ENCODE peak calls at places on chromosomes 4 and X, in five cellular contexts. I, G, R, Z and E are unnamed samples.

GRCh38 chrX:20454117-20454516 is 187.4 kb upstream of the RPS6KA3 start:
- DNase-seq in I (no peak), G (no peak), R (no peak), Z (no peak), E (no peak)

GRCh38 chr4:6894086-6894478 is 15.5 kb upstream of the TBC1D14 start:
- DNase-seq in I (no peak), G (no peak), R (no peak), Z (no peak), E (no peak)

GRCh38 chrX:150766351-150767044 is 73.3 kb downstream of the MTMR1 start:
- DNase-seq in I (no peak), G (no peak), R (no peak), Z (peak), E (peak)

GRCh38 chr4:36399762-36400353 is 118.4 kb downstream of the DTHD1 start:
- DNase-seq in I (peak), G (no peak), R (peak), Z (peak), E (peak)

GRCh38 chr4:148515248-148515647 is 73.0 kb upstream of the NR3C2 start:
- DNase-seq in I (no peak), G (no peak), R (no peak), Z (no peak), E (no peak)

GRCh38 chr4:147570616-147571015 is 46.6 kb upstream of the TMEM184C start:
- DNase-seq in I (no peak), G (no peak), R (no peak), Z (no peak), E (no peak)

GRCh38 chr4:82388405-82388804 is 14.6 kb upstream of the HNRNPD start:
- DNase-seq in I (no peak), G (no peak), R (no peak), Z (no peak), E (no peak)

GRCh38 chrX:18886005-18886343 is 97.9 kb downstream of the PHKA2 start:
- DNase-seq in I (no peak), G (no peak), R (no peak), Z (no peak), E (no peak)

GRCh38 chrX:136586386-136586785 is 54.4 kb downstream of the VGLL1 start:
- DNase-seq in I (no peak), G (no peak), R (no peak), Z (no peak), E (no peak)

GRCh38 chr4:98996056-98996941 is 778 bp downstream of the METAP1 start:
- DNase-seq in I (no peak), G (no peak), R (no peak), Z (peak), E (peak)

GRCh38 chrX:150982235-150982785 is 825 bp upstream of the HMGB3 start:
- DNase-seq in I (no peak), G (no peak), R (no peak), Z (no peak), E (peak)

GRCh38 chr4:87559090-87559837 is 30.1 kb upstream of the SPARCL1 start:
- DNase-seq in I (peak), G (peak), R (peak), Z (peak), E (peak)

GRCh38 chr4:128600410-128600809 is 209.1 kb upstream of the JADE1 start:
- DNase-seq in I (no peak), G (peak), R (no peak), Z (no peak), E (no peak)

GRCh38 chr4:1547863-1548637 is 136.1 kb downstream of the FAM53A start:
- DNase-seq in I (no peak), G (no peak), R (no peak), Z (no peak), E (peak)

GRCh38 chr4:177737387-177737965 is 295.2 kb upstream of the AGA start:
- DNase-seq in I (no peak), G (no peak), R (no peak), Z (no peak), E (no peak)

GRCh38 chr4:78297075-78297815 is 240.1 kb downstream of the FRAS1 start:
- DNase-seq in I (no peak), G (no peak), R (peak), Z (no peak), E (no peak)

GRCh38 chr4:102326951-102327350 is 18.3 kb downstream of the SLC39A8 start:
- DNase-seq in I (no peak), G (no peak), R (no peak), Z (no peak), E (no peak)

GRCh38 chrX:40068048-40068447 is 29.7 kb downstream of the BCOR start:
- DNase-seq in I (no peak), G (no peak), R (no peak), Z (no peak), E (no peak)

GRCh38 chr4:122423246-122423645 is 33.3 kb downstream of the IL2 start:
- DNase-seq in I (no peak), G (no peak), R (no peak), Z (no peak), E (no peak)

GRCh38 chr4:83358410-83358809 is 23.8 kb upstream of the HPSE start:
- DNase-seq in I (no peak), G (no peak), R (no peak), Z (no peak), E (no peak)

GRCh38 chr4:55840956-55841355 is 12.5 kb upstream of the EXOC1 start:
- DNase-seq in I (no peak), G (no peak), R (no peak), Z (no peak), E (no peak)

GRCh38 chr4:52661966-52662705 is 3.0 kb upstream of the USP46 start:
- DNase-seq in I (no peak), G (no peak), R (no peak), Z (no peak), E (no peak)

GRCh38 chr4:54589586-54589985 is 68.2 kb upstream of the KIT start:
- DNase-seq in I (no peak), G (no peak), R (no peak), Z (no peak), E (no peak)

GRCh38 chr4:54587107-54587506 is 70.7 kb upstream of the KIT start:
- DNase-seq in I (no peak), G (no peak), R (no peak), Z (no peak), E (no peak)

GRCh38 chr4:54587516-54587915 is 70.2 kb upstream of the KIT start:
- DNase-seq in I (no peak), G (no peak), R (no peak), Z (no peak), E (no peak)

GRCh38 chr4:54586343-54586953 is 71.3 kb upstream of the KIT start:
- DNase-seq in I (no peak), G (no peak), R (no peak), Z (peak), E (no peak)

GRCh38 chr4:54588404-54588803 is 69.4 kb upstream of the KIT start:
- DNase-seq in I (no peak), G (no peak), R (no peak), Z (peak), E (no peak)
- TF ChIP-seq CREB1 in I (no peak), G (no peak), R (no peak), Z (no peak), E (no peak)

DNA sequence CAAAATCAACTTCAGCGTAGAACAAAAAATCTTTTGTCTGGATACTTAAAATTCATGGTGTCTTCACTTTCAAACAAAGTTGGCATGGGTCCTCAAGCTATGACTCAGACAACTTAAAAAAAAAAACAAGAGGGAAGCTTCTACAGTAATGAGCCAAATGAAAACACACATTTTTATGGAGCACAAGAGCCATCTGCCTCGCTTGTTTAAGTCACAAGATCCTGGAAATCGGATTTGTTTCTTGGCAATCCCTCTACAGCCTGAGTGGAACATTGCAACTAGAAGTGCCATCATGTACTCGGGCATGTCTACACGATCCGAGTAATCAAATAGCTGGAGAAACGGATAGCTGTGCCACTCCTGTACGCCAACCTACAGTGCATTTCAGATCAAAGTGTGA is 22.6 kb downstream of the LAMP2 start:
- DNase-seq in I (no peak), G (no peak), R (no peak), Z (no peak), E (no peak)
- TF ChIP-seq CREB1 in I (no peak), G (no peak), R (no peak), Z (no peak), E (no peak)

GRCh38 chrX:53716328-53717088 is 30.0 kb upstream of the HUWE1 start:
- DNase-seq in I (no peak), G (no peak), R (peak), Z (no peak), E (no peak)

GRCh38 chrX:53713987-53714579 is 27.6 kb upstream of the HUWE1 start:
- DNase-seq in I (no peak), G (no peak), R (peak), Z (no peak), E (no peak)

GRCh38 chrX:53717205-53717604 is 30.7 kb upstream of the HUWE1 start:
- DNase-seq in I (no peak), G (no peak), R (peak), Z (no peak), E (no peak)

GRCh38 chrX:53715336-53715924 is 28.9 kb upstream of the HUWE1 start:
- DNase-seq in I (no peak), G (no peak), R (no peak), Z (no peak), E (no peak)

GRCh38 chrX:53714580-53715335 is 28.2 kb upstream of the HUWE1 start:
- DNase-seq in I (peak), G (no peak), R (peak), Z (peak), E (peak)
- TF ChIP-seq CREB1 in I (no peak), G (no peak), R (peak), Z (no peak), E (no peak)

GRCh38 chr4:48138511-48138910 is 4.5 kb upstream of the TXK start:
- DNase-seq in I (no peak), G (no peak), R (no peak), Z (no peak), E (no peak)

GRCh38 chr4:48139688-48140087 is 5.6 kb upstream of the TXK start:
- DNase-seq in I (no peak), G (no peak), R (no peak), Z (no peak), E (no peak)

GRCh38 chr4:48141048-48141447 is 7.0 kb upstream of the TXK start:
- DNase-seq in I (no peak), G (no peak), R (no peak), Z (peak), E (peak)

GRCh38 chr4:48137766-48138349 is 3.8 kb upstream of the TXK start:
- DNase-seq in I (no peak), G (no peak), R (no peak), Z (no peak), E (no peak)

DNA sequence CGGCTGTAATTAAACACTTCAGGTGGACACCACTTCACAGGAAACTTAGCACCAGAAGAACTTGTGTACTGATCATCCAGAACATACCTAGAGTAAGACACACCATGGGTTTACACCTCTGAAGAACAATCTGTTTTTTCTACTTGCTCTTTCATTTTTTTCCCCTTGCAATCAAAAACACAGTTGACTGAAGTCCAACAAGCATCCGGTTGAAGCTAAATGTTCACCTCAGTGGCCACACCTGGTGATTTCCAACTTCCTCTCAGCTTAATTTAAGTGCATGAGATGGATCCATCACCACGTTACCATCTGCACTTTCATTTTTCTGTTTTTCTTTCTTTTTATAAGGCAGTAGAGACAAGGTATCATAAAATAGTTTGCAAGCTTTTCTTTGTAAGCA is 4.9 kb upstream of the TXK start:
- DNase-seq in I (no peak), G (no peak), R (peak), Z (no peak), E (no peak)
- TF ChIP-seq CREB1 in I (no peak), G (no peak), R (no peak), Z (no peak), E (no peak)

DNA sequence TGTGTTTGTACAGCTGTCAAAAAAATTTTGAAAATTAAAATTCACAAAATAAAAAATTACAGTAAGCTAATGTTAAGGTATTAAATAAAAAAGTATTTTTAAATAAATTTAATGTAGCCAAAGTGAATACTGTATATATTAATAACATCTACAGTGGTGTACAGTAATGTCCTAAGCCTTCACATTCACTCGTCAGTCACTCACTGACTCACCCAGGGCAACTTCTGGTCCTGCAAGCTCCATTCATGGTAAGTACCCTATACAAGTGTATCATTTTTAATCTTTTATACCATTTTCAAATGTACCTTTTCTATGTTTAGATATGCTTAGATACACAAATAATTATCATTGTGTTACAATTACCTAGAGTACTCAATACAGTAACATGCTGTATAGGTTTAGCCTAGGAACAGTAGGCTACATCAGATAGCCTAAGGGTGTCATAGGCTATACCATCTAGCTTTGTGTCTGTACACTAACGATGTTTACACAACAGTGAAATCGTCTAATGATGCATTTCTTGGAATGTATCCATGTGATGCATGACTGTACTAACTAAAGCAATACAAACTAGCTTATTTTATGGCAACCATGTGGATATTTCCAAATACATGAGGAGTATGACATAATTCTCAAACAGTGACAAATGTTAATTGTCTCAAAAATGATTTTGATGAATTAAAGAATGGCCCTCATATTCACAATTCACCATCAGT is 13.7 kb downstream of the DDX60 start:
- DNase-seq in I (no peak), G (no peak), R (no peak), Z (no peak), E (no peak)
- TF ChIP-seq CREB1 in I (no peak), G (no peak), R (no peak), Z (no peak), E (no peak)

GRCh38 chr4:168028970-168029610 is 63.2 kb upstream of the ANXA10 start:
- DNase-seq in I (no peak), G (no peak), R (no peak), Z (no peak), E (no peak)
- TF ChIP-seq CREB1 in I (no peak), G (no peak), R (no peak), Z (no peak), E (no peak)

DNA sequence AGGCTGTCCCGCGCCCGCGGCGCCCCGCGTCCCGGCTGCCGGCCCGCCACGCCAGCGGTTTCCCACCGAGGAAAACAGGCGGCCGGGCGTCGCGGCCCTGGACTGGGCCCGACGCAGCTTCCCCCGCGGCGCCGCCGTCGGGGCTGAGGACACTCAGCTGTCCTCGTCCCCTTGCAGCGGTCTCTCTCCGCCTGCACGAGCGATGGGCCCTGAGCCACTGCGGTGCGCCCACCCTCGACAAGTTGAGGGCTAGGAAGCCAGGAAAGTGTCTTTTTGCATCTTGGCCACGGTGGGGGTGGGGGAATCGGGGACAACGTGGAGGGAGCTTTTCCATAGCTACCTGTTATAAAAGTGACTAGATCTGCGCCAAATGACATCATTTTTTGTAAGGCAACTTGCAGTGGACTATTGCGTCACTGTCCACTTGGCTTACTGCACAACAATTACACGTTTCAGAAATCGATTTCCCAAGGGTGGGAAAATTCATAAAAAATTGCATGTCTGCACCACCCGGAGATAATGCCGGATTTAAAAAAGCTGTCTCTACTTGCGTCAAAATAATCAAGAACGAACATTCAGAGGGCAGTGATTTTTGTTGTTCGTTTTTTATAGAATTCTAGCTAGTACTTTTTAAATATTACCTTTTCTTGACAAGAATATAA is 1.1 kb downstream of the KLHL15 start:
- DNase-seq in I (peak), G (peak), R (no peak), Z (no peak), E (peak)
- TF ChIP-seq CREB1 in I (no peak), G (peak), R (peak), Z (peak), E (peak)

DNA sequence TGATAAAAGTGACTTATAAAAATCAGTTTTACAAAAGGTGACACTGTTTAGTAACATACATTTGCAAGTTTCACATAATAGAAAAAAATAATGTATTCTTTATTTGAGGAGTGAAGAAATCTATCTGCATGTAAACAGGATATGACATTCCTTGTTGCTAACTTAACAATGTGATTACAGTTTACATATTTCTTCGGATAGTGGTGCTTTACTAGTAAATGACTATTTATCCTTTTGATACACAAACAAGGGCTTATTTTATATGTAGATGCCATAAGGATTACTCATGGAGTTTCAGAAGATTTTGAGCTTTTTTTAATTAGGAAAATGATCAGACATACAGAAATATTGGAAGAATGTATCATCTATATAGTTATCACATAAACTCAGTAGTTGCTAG is 126.5 kb downstream of the SLIT2 start:
- DNase-seq in I (no peak), G (no peak), R (no peak), Z (no peak), E (no peak)
- TF ChIP-seq CREB1 in I (no peak), G (no peak), R (no peak), Z (no peak), E (no peak)

GRCh38 chr4:117467404-117467803 is 382.0 kb upstream of the TRAM1L1 start:
- DNase-seq in I (no peak), G (no peak), R (no peak), Z (no peak), E (no peak)

DNA sequence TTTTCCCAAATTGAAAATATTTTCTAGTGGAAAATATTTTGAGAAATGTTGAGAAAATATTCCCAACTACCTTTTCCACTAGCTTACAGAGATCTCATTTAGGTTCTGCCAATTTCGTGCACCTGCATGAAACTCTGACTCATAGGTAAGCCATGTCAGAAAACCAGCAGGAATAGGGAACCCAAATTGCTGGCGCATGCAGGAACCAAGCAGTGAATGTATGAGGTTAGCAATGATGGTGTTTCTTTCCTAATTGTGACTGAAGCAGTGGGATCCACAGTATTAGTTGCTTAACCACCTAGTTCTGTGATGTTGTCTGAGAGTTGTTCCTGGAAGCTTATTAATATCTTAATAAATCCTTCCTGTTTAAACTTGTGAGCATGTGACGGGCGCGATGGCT is 381.0 kb upstream of the TRAM1L1 start:
- DNase-seq in I (no peak), G (no peak), R (no peak), Z (no peak), E (peak)
- TF ChIP-seq CREB1 in I (no peak), G (no peak), R (no peak), Z (no peak), E (no peak)

DNA sequence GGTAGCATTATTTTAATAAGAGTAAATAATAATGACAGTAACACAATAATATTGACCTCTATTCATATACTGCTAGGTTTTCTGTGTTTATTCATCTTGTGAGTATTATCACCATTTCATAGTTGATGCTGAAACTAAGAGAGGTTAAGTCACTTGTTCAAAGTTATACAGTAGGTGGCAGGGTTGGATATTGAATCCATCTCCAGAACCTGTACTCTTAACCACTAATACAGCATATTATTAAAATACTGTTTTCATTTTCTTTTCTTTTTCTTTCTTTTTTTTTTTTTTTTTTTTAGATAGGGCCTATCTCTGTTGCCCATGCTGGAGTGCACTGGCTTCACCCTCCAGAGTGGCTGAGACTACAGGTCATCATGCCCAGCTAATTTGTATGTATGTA is 7.1 kb upstream of the ELF2 start:
- DNase-seq in I (no peak), G (no peak), R (no peak), Z (no peak), E (no peak)
- TF ChIP-seq CREB1 in I (no peak), G (no peak), R (no peak), Z (no peak), E (no peak)